ENCODE peak calls at places on chromosomes 11 and 22, in nine cellular contexts. B is stimulated activated CD4-positive, alpha-beta T cell treated with anti-CD3 and anti-CD28 coated beads, Interleukin-2, amount 100 ng/mL, for 48 hours; K is upper lobe of right lung; E is NCI-H460; X is mucosa of gallbladder; U is activated T-helper 1 cell treated with Interleukin-2 at 50 U/mL for 16 hours; G is substantia nigra; I is amniotic stem cell; C is stimulated activated CD8-positive, alpha-beta memory T cell treated with anti-CD3 and anti-CD28 coated beads, Interleukin-15, amount 100 ng/mL, for 1 hour. T is an unnamed sample.

GRCh38 chr11:64759722-64760719 is at the start of gene PYGM:
- DNase-seq in K (peak; percentile 71), I (no peak), X (peak; percentile 43), B (no peak), G (peak; percentile 27), U (no peak), C (no peak), E (no peak), T (no peak)

GRCh38 chr22:47891609-47892008 is 1129.2 kb downstream of the TBC1D22A start:
- DNase-seq in I (no peak), C (no peak), G (no peak), K (no peak), E (no peak), B (no peak), X (no peak), U (no peak), T (no peak)

GRCh38 chr11:60872952-60873524 is 5.7 kb downstream of the ZP1 start:
- DNase-seq in X (no peak), U (no peak), I (no peak), K (peak; percentile 49), C (no peak), G (no peak), B (no peak), E (no peak), T (peak; percentile 94)

GRCh38 chr11:5624489-5625278 is at the start of gene TRIM34:
- DNase-seq in E (peak; percentile 33), K (no peak), U (peak; percentile 24), C (peak; percentile 43), X (peak; percentile 74), I (peak; percentile 38), G (no peak), B (peak; percentile 16), T (peak; percentile 65)

GRCh38 chr11:62546244-62546936 is at the start of gene AHNAK:
- DNase-seq in X (peak; percentile 80), I (peak; percentile 53), U (peak; percentile 57), K (peak; percentile 93), C (no peak), B (no peak), G (no peak), E (no peak), T (peak; percentile 72)

GRCh38 chr11:65522640-65523322 is 2.1 kb upstream of the SCYL1 start:
- DNase-seq in X (no peak), U (no peak), G (no peak), K (peak; percentile 22), B (no peak), I (no peak), E (no peak), C (no peak), T (no peak)

GRCh38 chr22:44891293-44891747 is 118.5 kb downstream of the PHF21B start:
- DNase-seq in U (no peak), E (no peak), I (no peak), K (no peak), G (no peak), C (no peak), X (no peak), B (no peak), T (no peak)

GRCh38 chr11:1471736-1472135 is 14.8 kb downstream of the MOB2 start:
- DNase-seq in U (no peak), C (no peak), E (no peak), K (no peak), I (no peak), G (no peak), X (no peak), B (no peak), T (no peak)

GRCh38 chr22:47199261-47199948 is 437.0 kb downstream of the TBC1D22A start:
- DNase-seq in I (no peak), E (no peak), X (no peak), C (no peak), B (no peak), U (no peak), G (no peak), K (peak; percentile 61), T (no peak)

GRCh38 chr11:120858740-120859139 is 165.2 kb upstream of the TBCEL start:
- DNase-seq in I (no peak), G (no peak), K (no peak), U (no peak), C (no peak), X (no peak), E (no peak), B (no peak), T (peak; percentile 14)

GRCh38 chr11:115042002-115042401 is 363.7 kb downstream of the NXPE2 start:
- DNase-seq in E (no peak), G (no peak), X (no peak), I (no peak), B (no peak), K (no peak), U (no peak), C (no peak), T (no peak)

GRCh38 chr22:50302041-50302541 is 5.4 kb downstream of the PLXNB2 start:
- DNase-seq in E (no peak), C (no peak), I (no peak), G (no peak), B (no peak), K (peak; percentile 85), X (no peak), U (no peak), T (peak; percentile 44)

GRCh38 chr11:396511-396947 is 2.5 kb downstream of the PKP3 start:
- DNase-seq in U (no peak), I (no peak), C (no peak), B (no peak), G (no peak), K (no peak), X (no peak), E (no peak), T (peak; percentile 70)

GRCh38 chr11:104000798-104001197 is 35.6 kb upstream of the DDI1 start:
- DNase-seq in K (no peak), X (no peak), B (no peak), I (no peak), G (no peak), E (no peak), U (no peak), C (no peak), T (no peak)

T was measured in Daoy.